ENCODE peak calls at places on chromosomes 11 and 22, in ten cellular contexts. D is activated CD8-positive, alpha-beta memory T cell treated with anti-CD3 and anti-CD28 coated beads for 24 hours; M is iris pigment epithelial cell; T is EL; F is HL-60; X is endodermal cell; H is colonic mucosa; S is HEK293T; P is cardiac fibroblast; N is cardiac muscle cell. W is an unnamed sample.
A peak's percentile ranks its signal among the peaks of the same experiment; 100 is the strongest.

GRCh38 chr22:19663821-19664325 is 50.4 kb upstream of the SEPTIN5 start:
- DNase-seq in D (no peak), M (peak; percentile 43), T (peak; percentile 28), F (no peak), X (peak; percentile 73), H (no peak), S (no peak), P (peak; percentile 88), N (no peak), W (no peak)

GRCh38 chr11:10856689-10857603 is 907 bp downstream of the ZBED5 start:
- DNase-seq in D (no peak), M (peak; percentile 29), T (peak; percentile 66), F (peak; percentile 58), X (peak; percentile 76), H (peak; percentile 78), S (peak; percentile 28), P (peak; percentile 47), N (peak; percentile 47), W (no peak)

GRCh38 chr22:38569181-38569971 is 607 bp downstream of the DMC1 start:
- DNase-seq in D (no peak), M (no peak), T (no peak), F (no peak), X (no peak), H (no peak), S (peak; percentile 52), P (no peak), N (no peak), W (no peak)

GRCh38 chr11:69378303-69379141 is 84.6 kb downstream of the MYEOV start:
- DNase-seq in D (no peak), M (no peak), T (no peak), F (no peak), X (no peak), H (no peak), S (no peak), P (no peak), N (no peak), W (no peak)

GRCh38 chr11:124865902-124866851 is 945 bp downstream of the ROBO3 start:
- DNase-seq in D (peak; percentile 76), M (peak; percentile 42), T (peak; percentile 32), F (peak; percentile 24), X (peak; percentile 88), H (peak; percentile 47), S (peak; percentile 83), P (peak; percentile 38), N (peak; percentile 70), W (peak; percentile 64)

GRCh38 chr11:110522456-110522855 is 92.7 kb downstream of the FDX1 start:
- DNase-seq in D (no peak), M (peak; percentile 48), T (no peak), F (peak; percentile 47), X (no peak), H (no peak), S (no peak), P (no peak), N (no peak), W (no peak)

GRCh38 chr11:91326751-91327150 is 897.9 kb upstream of the FAT3 start:
- DNase-seq in D (no peak), M (no peak), T (no peak), F (no peak), X (no peak), H (no peak), S (no peak), P (no peak), N (no peak), W (no peak)

GRCh38 chr22:19037282-19038163 is 84.7 kb downstream of the DGCR2 start:
- DNase-seq in D (peak; percentile 51), M (no peak), T (no peak), F (no peak), X (peak; percentile 36), H (no peak), S (no peak), P (no peak), N (no peak), W (no peak)

GRCh38 chr11:114358711-114359110 is 41.6 kb downstream of the C11orf71 start:
- DNase-seq in D (no peak), M (peak; percentile 75), T (no peak), F (peak; percentile 36), X (no peak), H (peak; percentile 18), S (no peak), P (peak; percentile 49), N (no peak), W (no peak)

GRCh38 chr11:64438986-64439771 is 80.2 kb downstream of the RPS6KA4 start:
- DNase-seq in D (no peak), M (no peak), T (no peak), F (no peak), X (peak; percentile 61), H (no peak), S (no peak), P (no peak), N (no peak), W (no peak)

GRCh38 chr22:29780781-29781676 is 13.9 kb downstream of the UQCR10 start:
- DNase-seq in D (no peak), M (peak; percentile 87), T (peak; percentile 95), F (no peak), X (peak; percentile 60), H (no peak), S (no peak), P (peak; percentile 94), N (no peak), W (no peak)

GRCh38 chr11:74744277-74744676 is 4.4 kb upstream of the RNF169 start:
- DNase-seq in D (no peak), M (no peak), T (no peak), F (no peak), X (no peak), H (no peak), S (no peak), P (no peak), N (no peak), W (no peak)

GRCh38 chr22:36536717-36537116 is 7.8 kb upstream of the EIF3D start:
- DNase-seq in D (no peak), M (no peak), T (no peak), F (no peak), X (no peak), H (no peak), S (no peak), P (no peak), N (no peak), W (peak; percentile 41)

GRCh38 chr11:9941991-9942390 is 278.1 kb downstream of the SWAP70 start:
- DNase-seq in D (no peak), M (no peak), T (no peak), F (no peak), X (no peak), H (no peak), S (no peak), P (no peak), N (no peak), W (no peak)

GRCh38 chr11:59182457-59183151 is 10.7 kb downstream of the DTX4 start:
- DNase-seq in D (no peak), M (no peak), T (no peak), F (no peak), X (peak; percentile 93), H (peak; percentile 81), S (no peak), P (no peak), N (no peak), W (peak; percentile 81)

GRCh38 chr11:121572581-121573059 is 119.9 kb upstream of the SORL1-AS1 start:
- DNase-seq in D (no peak), M (no peak), T (no peak), F (peak; percentile 84), X (no peak), H (no peak), S (no peak), P (no peak), N (no peak), W (no peak)

GRCh38 chr11:12110714-12111481 is 508 bp downstream of the MICAL2 start:
- DNase-seq in D (peak; percentile 76), M (no peak), T (peak; percentile 37), F (peak; percentile 23), X (peak; percentile 81), H (peak; percentile 58), S (peak; percentile 35), P (peak; percentile 36), N (peak; percentile 46), W (peak; percentile 43)

GRCh38 chr11:32154275-32154674 is 63.4 kb downstream of the RCN1 start:
- DNase-seq in D (no peak), M (peak; percentile 72), T (peak; percentile 56), F (no peak), X (no peak), H (no peak), S (no peak), P (peak; percentile 55), N (no peak), W (no peak)

GRCh38 chr11:88384004-88384677 is 46.6 kb upstream of the CTSC start:
- DNase-seq in D (no peak), M (peak; percentile 76), T (peak; percentile 33), F (no peak), X (no peak), H (no peak), S (no peak), P (peak; percentile 68), N (no peak), W (no peak)

W was measured in H9.